ENCODE peak calls at places on chromosome 9, in four cellular contexts. One of them, this sample, is unnamed.

GRCh38 chr9:129558063-129558550 is 62.8 kb downstream of the C9orf50 start:
- DNase-seq in HFFc6: no peak
- DNase-seq in WTC11: no peak
- DNase-seq in activated naive CD8-positive, alpha-beta T cell treated with anti-CD3 and anti-CD28 coated beads, Interleukin-2, amount 50 U/mL, for 24 hours: no peak
- DNase-seq in this sample: no peak

GRCh38 chr9:37486616-37487544 is 1.1 kb downstream of the POLR1E start:
- DNase-seq in HFFc6: peak; percentile 94
- DNase-seq in WTC11: no peak
- DNase-seq in activated naive CD8-positive, alpha-beta T cell treated with anti-CD3 and anti-CD28 coated beads, Interleukin-2, amount 50 U/mL, for 24 hours: no peak
- DNase-seq in this sample: peak; percentile 88

GRCh38 chr9:77016526-77017504 is 2.6 kb upstream of the FOXB2 start:
- DNase-seq in HFFc6: no peak
- DNase-seq in WTC11: peak; percentile 55
- DNase-seq in activated naive CD8-positive, alpha-beta T cell treated with anti-CD3 and anti-CD28 coated beads, Interleukin-2, amount 50 U/mL, for 24 hours: no peak
- DNase-seq in this sample: no peak

GRCh38 chr9:5870691-5871090 is 20.0 kb upstream of the MLANA start:
- DNase-seq in HFFc6: no peak
- DNase-seq in WTC11: no peak
- DNase-seq in activated naive CD8-positive, alpha-beta T cell treated with anti-CD3 and anti-CD28 coated beads, Interleukin-2, amount 50 U/mL, for 24 hours: no peak
- DNase-seq in this sample: no peak

GRCh38 chr9:33867747-33868429 is 50.9 kb downstream of the UBE2R2 start:
- DNase-seq in HFFc6: peak; percentile 11
- DNase-seq in WTC11: no peak
- DNase-seq in activated naive CD8-positive, alpha-beta T cell treated with anti-CD3 and anti-CD28 coated beads, Interleukin-2, amount 50 U/mL, for 24 hours: no peak
- DNase-seq in this sample: peak; percentile 53

GRCh38 chr9:116308070-116308469 is 154.5 kb downstream of the PAPPA start:
- DNase-seq in HFFc6: no peak
- DNase-seq in WTC11: no peak
- DNase-seq in activated naive CD8-positive, alpha-beta T cell treated with anti-CD3 and anti-CD28 coated beads, Interleukin-2, amount 50 U/mL, for 24 hours: no peak
- DNase-seq in this sample: no peak

GRCh38 chr9:114757395-114757794 is 48.4 kb downstream of the TNFSF15 start:
- DNase-seq in HFFc6: no peak
- DNase-seq in WTC11: no peak
- DNase-seq in activated naive CD8-positive, alpha-beta T cell treated with anti-CD3 and anti-CD28 coated beads, Interleukin-2, amount 50 U/mL, for 24 hours: no peak
- DNase-seq in this sample: peak; percentile 49

GRCh38 chr9:13568851-13569618 is 289.5 kb upstream of the MPDZ start:
- DNase-seq in HFFc6: no peak
- DNase-seq in WTC11: no peak
- DNase-seq in activated naive CD8-positive, alpha-beta T cell treated with anti-CD3 and anti-CD28 coated beads, Interleukin-2, amount 50 U/mL, for 24 hours: no peak
- DNase-seq in this sample: peak; percentile 11

This sample was measured in GM03348.